ENCODE peak calls at places on chromosome 19, in ten cellular contexts. Y is cardiac fibroblast; A is stimulated activated CD4-positive, alpha-beta T cell treated with anti-CD3 and anti-CD28 coated beads, Interleukin-1b, Interleukin-23, amount 100 ng/mL, for 24 hours; O is fibroblast of lung; H is amniotic stem cell; M is effector memory CD4-positive, alpha-beta T cell; D is T-helper 1 cell; N is activated CD4-positive, alpha-beta T cell treated with anti-CD3 and anti-CD28 coated beads for 4 hours; I is thoracic aorta; K is kidney tubule cell. Z is an unnamed sample.

GRCh38 chr19:13887529-13887928 is 10.6 kb downstream of the NANOS3 start:
- DNase-seq in Y (peak), A (no peak), O (no peak), H (no peak), M (no peak), D (no peak), N (no peak), I (no peak), K (no peak), Z (no peak)

GRCh38 chr19:803686-804418 is 6.6 kb downstream of the PTBP1 start:
- DNase-seq in Y (no peak), A (no peak), O (no peak), H (no peak), M (no peak), D (no peak), N (no peak), I (no peak), K (no peak), Z (no peak)

GRCh38 chr19:46392252-46392801 is 21.0 kb downstream of the CCDC8 start:
- DNase-seq in Y (peak), A (no peak), O (peak), H (no peak), M (no peak), D (no peak), N (no peak), I (no peak), K (no peak), Z (no peak)

GRCh38 chr19:6067975-6068374 is 42.3 kb downstream of the RFX2 start:
- DNase-seq in Y (no peak), A (no peak), O (no peak), H (no peak), M (no peak), D (no peak), N (no peak), I (no peak), K (no peak), Z (no peak)

GRCh38 chr19:48810151-48810550 is 678 bp downstream of the BCAT2 start:
- DNase-seq in Y (no peak), A (no peak), O (no peak), H (no peak), M (no peak), D (no peak), N (no peak), I (no peak), K (no peak), Z (no peak)

GRCh38 chr19:4831351-4832340 is at the start of gene TICAM1:
- DNase-seq in Y (peak), A (peak), O (peak), H (peak), M (peak), D (peak), N (peak), I (no peak), K (peak), Z (peak)

GRCh38 chr19:44582581-44583265 is 30.6 kb upstream of the IGSF23 start:
- DNase-seq in Y (peak), A (peak), O (peak), H (no peak), M (no peak), D (no peak), N (no peak), I (no peak), K (peak), Z (no peak)

GRCh38 chr19:19661675-19662251 is 1.7 kb downstream of the ATP13A1 start:
- DNase-seq in Y (no peak), A (no peak), O (no peak), H (no peak), M (no peak), D (no peak), N (no peak), I (no peak), K (no peak), Z (no peak)

GRCh38 chr19:47755762-47756626 is 10.6 kb downstream of the NOP53 start:
- DNase-seq in Y (no peak), A (no peak), O (no peak), H (no peak), M (no peak), D (no peak), N (no peak), I (no peak), K (no peak), Z (no peak)

GRCh38 chr19:53424968-53425597 is 6.7 kb upstream of the ZNF761 start:
- DNase-seq in Y (peak), A (peak), O (peak), H (no peak), M (peak), D (peak), N (peak), I (peak), K (peak), Z (peak)

GRCh38 chr19:35712529-35712909 is 5.3 kb upstream of the KMT2B start:
- DNase-seq in Y (no peak), A (no peak), O (no peak), H (no peak), M (no peak), D (no peak), N (peak), I (no peak), K (no peak), Z (no peak)

GRCh38 chr19:3250675-3251074 is 26.2 kb downstream of the CELF5 start:
- DNase-seq in Y (peak), A (peak), O (no peak), H (no peak), M (no peak), D (no peak), N (peak), I (no peak), K (no peak), Z (no peak)

GRCh38 chr19:3775831-3776230 is 3.8 kb upstream of the RAX2 start:
- DNase-seq in Y (no peak), A (no peak), O (no peak), H (no peak), M (no peak), D (no peak), N (no peak), I (no peak), K (no peak), Z (no peak)

GRCh38 chr19:55605637-55606470 is at the start of gene ZNF865:
- DNase-seq in Y (peak), A (peak), O (peak), H (peak), M (peak), D (peak), N (peak), I (no peak), K (peak), Z (peak)

GRCh38 chr19:6663236-6664187 is 6.4 kb downstream of the TNFSF14 start:
- DNase-seq in Y (no peak), A (no peak), O (no peak), H (no peak), M (peak), D (no peak), N (peak), I (no peak), K (peak), Z (no peak)

GRCh38 chr19:3466630-3467029 is 13.7 kb downstream of the SMIM24 start:
- DNase-seq in Y (no peak), A (no peak), O (peak), H (no peak), M (no peak), D (no peak), N (no peak), I (peak), K (no peak), Z (no peak)

GRCh38 chr19:1817553-1818179 is 5.6 kb upstream of the ATP8B3 start:
- DNase-seq in Y (no peak), A (no peak), O (no peak), H (no peak), M (no peak), D (no peak), N (no peak), I (no peak), K (no peak), Z (no peak)

GRCh38 chr19:48715276-48715675 is 4.2 kb downstream of the MAMSTR start:
- DNase-seq in Y (no peak), A (no peak), O (no peak), H (no peak), M (no peak), D (no peak), N (no peak), I (no peak), K (no peak), Z (no peak)

GRCh38 chr19:39070888-39071287 is 13.3 kb upstream of the ACP7 start:
- DNase-seq in Y (no peak), A (no peak), O (no peak), H (no peak), M (no peak), D (no peak), N (no peak), I (no peak), K (peak), Z (no peak)

GRCh38 chr19:6971366-6971765 is 49.9 kb downstream of the MBD3L2B start:
- DNase-seq in Y (no peak), A (no peak), O (no peak), H (no peak), M (no peak), D (no peak), N (no peak), I (no peak), K (peak), Z (no peak)

GRCh38 chr19:14768001-14768400 is 10.4 kb downstream of the ADGRE2 start:
- DNase-seq in Y (no peak), A (no peak), O (no peak), H (no peak), M (no peak), D (no peak), N (no peak), I (no peak), K (no peak), Z (no peak)

GRCh38 chr19:19744641-19745040 is 11.7 kb upstream of the ZNF14 start:
- DNase-seq in Y (no peak), A (no peak), O (no peak), H (no peak), M (no peak), D (no peak), N (no peak), I (no peak), K (no peak), Z (no peak)

GRCh38 chr19:46748325-46749109 is 2.3 kb upstream of the STRN4 start:
- DNase-seq in Y (peak), A (peak), O (peak), H (peak), M (peak), D (peak), N (peak), I (no peak), K (peak), Z (peak)

GRCh38 chr19:15640294-15640903 is at the start of gene CYP4F3:
- DNase-seq in Y (no peak), A (no peak), O (no peak), H (no peak), M (no peak), D (no peak), N (no peak), I (no peak), K (peak), Z (no peak)

GRCh38 chr19:13011653-13012389 is 16.5 kb downstream of the NFIX start:
- DNase-seq in Y (no peak), A (no peak), O (no peak), H (no peak), M (no peak), D (no peak), N (no peak), I (no peak), K (no peak), Z (no peak)

GRCh38 chr19:49073514-49074378 is 1.2 kb upstream of the KCNA7 start:
- DNase-seq in Y (no peak), A (no peak), O (no peak), H (no peak), M (no peak), D (no peak), N (no peak), I (no peak), K (peak), Z (no peak)

GRCh38 chr19:14248578-14249011 is 42.6 kb upstream of the ADGRL1 start:
- DNase-seq in Y (peak), A (peak), O (peak), H (no peak), M (no peak), D (no peak), N (peak), I (no peak), K (peak), Z (no peak)

GRCh38 chr19:42134671-42135070 is 2.4 kb upstream of the POU2F2 start:
- DNase-seq in Y (no peak), A (no peak), O (no peak), H (no peak), M (no peak), D (no peak), N (no peak), I (no peak), K (no peak), Z (no peak)

GRCh38 chr19:16846901-16847300 is 17.7 kb downstream of the SIN3B start:
- DNase-seq in Y (no peak), A (no peak), O (no peak), H (no peak), M (no peak), D (no peak), N (no peak), I (no peak), K (no peak), Z (no peak)

GRCh38 chr19:49638360-49638759 is 1.6 kb downstream of the RRAS start:
- DNase-seq in Y (peak), A (no peak), O (no peak), H (no peak), M (no peak), D (no peak), N (no peak), I (no peak), K (no peak), Z (no peak)

GRCh38 chr19:16078759-16079707 is 2.7 kb downstream of the TPM4 start:
- DNase-seq in Y (peak), A (no peak), O (peak), H (peak), M (peak), D (peak), N (peak), I (no peak), K (peak), Z (no peak)

GRCh38 chr19:18417250-18418033 is 1.8 kb upstream of the SSBP4 start:
- DNase-seq in Y (peak), A (no peak), O (peak), H (no peak), M (no peak), D (no peak), N (no peak), I (no peak), K (peak), Z (no peak)

GRCh38 chr19:18500820-18501219 is 21.1 kb downstream of the ELL start:
- DNase-seq in Y (no peak), A (no peak), O (no peak), H (no peak), M (no peak), D (no peak), N (no peak), I (peak), K (no peak), Z (no peak)

GRCh38 chr19:1199531-1199930 is 6.0 kb upstream of the STK11 start:
- DNase-seq in Y (no peak), A (no peak), O (no peak), H (no peak), M (no peak), D (no peak), N (no peak), I (no peak), K (no peak), Z (no peak)

GRCh38 chr19:30536975-30537374 is 164.8 kb downstream of the ZNF536 start:
- DNase-seq in Y (no peak), A (no peak), O (no peak), H (no peak), M (no peak), D (no peak), N (no peak), I (no peak), K (no peak), Z (no peak)